ENCODE peak calls at places on chromosome 2, in eight cellular contexts. I is tibial artery; C is esophagus squamous epithelium; Z is kidney epithelial cell; B is retinal pigment epithelial cell; H is CD8-positive, alpha-beta T cell; X is lung; Y is ascending aorta. O is an unnamed sample.

GRCh38 chr2:11617527-11617926 is 52.5 kb downstream of the NTSR2 start:
- DNase-seq in I (no peak), C (no peak), Z (no peak), B (no peak), H (no peak), X (no peak), Y (no peak), O (no peak)

GRCh38 chr2:44529448-44529847 is 167.7 kb downstream of the CAMKMT start:
- DNase-seq in I (no peak), C (no peak), Z (no peak), B (no peak), H (no peak), X (no peak), Y (no peak), O (no peak)

GRCh38 chr2:57869763-57870344 is 176.8 kb upstream of the VRK2 start:
- DNase-seq in I (no peak), C (no peak), Z (no peak), B (no peak), H (no peak), X (no peak), Y (no peak), O (no peak)

GRCh38 chr2:146931109-146931508 is 913.7 kb upstream of the ACVR2A start:
- DNase-seq in I (no peak), C (no peak), Z (no peak), B (no peak), H (no peak), X (no peak), Y (no peak), O (no peak)

GRCh38 chr2:97868986-97869721 is 126.6 kb downstream of the TMEM131 start:
- DNase-seq in I (no peak), C (no peak), Z (peak), B (peak), H (no peak), X (no peak), Y (peak), O (peak)

GRCh38 chr2:36459725-36460137 is 104.2 kb downstream of the CRIM1 start:
- DNase-seq in I (no peak), C (no peak), Z (no peak), B (peak), H (no peak), X (peak), Y (no peak), O (no peak)

GRCh38 chr2:217360781-217361485 is 501.1 kb upstream of the TNP1 start:
- DNase-seq in I (peak), C (no peak), Z (peak), B (no peak), H (no peak), X (no peak), Y (no peak), O (no peak)

GRCh38 chr2:74227646-74228045 is 29.2 kb downstream of the MTHFD2 start:
- DNase-seq in I (no peak), C (no peak), Z (no peak), B (no peak), H (no peak), X (no peak), Y (no peak), O (no peak)

GRCh38 chr2:62939735-62940491 is 110.7 kb upstream of the OTX1 start:
- DNase-seq in I (no peak), C (no peak), Z (peak), B (no peak), H (no peak), X (no peak), Y (no peak), O (peak)

GRCh38 chr2:95695613-95696012 is 103.8 kb downstream of the TRIM43 start:
- DNase-seq in I (peak), C (no peak), Z (no peak), B (no peak), H (no peak), X (no peak), Y (no peak), O (no peak)

GRCh38 chr2:221502270-221502973 is 69.7 kb downstream of the EPHA4 start:
- DNase-seq in I (no peak), C (no peak), Z (no peak), B (no peak), H (no peak), X (no peak), Y (no peak), O (peak)

GRCh38 chr2:83054751-83055150 is 1404.3 kb downstream of the SUCLG1 start:
- DNase-seq in I (no peak), C (no peak), Z (no peak), B (no peak), H (no peak), X (no peak), Y (no peak), O (no peak)

GRCh38 chr2:225002039-225002655 is 40.1 kb downstream of the DOCK10 start:
- DNase-seq in I (no peak), C (peak), Z (no peak), B (no peak), H (peak), X (peak), Y (no peak), O (no peak)

GRCh38 chr2:156190532-156190931 is 142.0 kb downstream of the NR4A2 start:
- DNase-seq in I (no peak), C (no peak), Z (no peak), B (no peak), H (no peak), X (no peak), Y (no peak), O (no peak)

GRCh38 chr2:12389354-12390045 is 327.2 kb upstream of the TRIB2 start:
- DNase-seq in I (no peak), C (no peak), Z (no peak), B (no peak), H (no peak), X (no peak), Y (no peak), O (no peak)

GRCh38 chr2:228841877-228842276 is 429.2 kb downstream of the PID1 start:
- DNase-seq in I (no peak), C (no peak), Z (no peak), B (no peak), H (no peak), X (no peak), Y (no peak), O (no peak)

GRCh38 chr2:3741867-3742602 is 38.7 kb downstream of the DCDC2C start:
- DNase-seq in I (no peak), C (no peak), Z (no peak), B (no peak), H (no peak), X (no peak), Y (no peak), O (no peak)

GRCh38 chr2:1645761-1646476 is 98.4 kb downstream of the PXDN start:
- DNase-seq in I (no peak), C (no peak), Z (no peak), B (no peak), H (no peak), X (no peak), Y (no peak), O (no peak)

GRCh38 chr2:62147610-62148301 is 48.2 kb upstream of the B3GNT2 start:
- DNase-seq in I (no peak), C (no peak), Z (no peak), B (no peak), H (no peak), X (no peak), Y (no peak), O (no peak)

GRCh38 chr2:100821255-100821912 is 1.4 kb downstream of the NPAS2 start:
- DNase-seq in I (no peak), C (no peak), Z (no peak), B (no peak), H (no peak), X (no peak), Y (no peak), O (no peak)

GRCh38 chr2:82896117-82896516 is 1563.0 kb downstream of the SUCLG1 start:
- DNase-seq in I (no peak), C (no peak), Z (no peak), B (no peak), H (no peak), X (no peak), Y (no peak), O (no peak)

GRCh38 chr2:30287190-30287589 is 55.9 kb downstream of the LBH start:
- DNase-seq in I (peak), C (no peak), Z (no peak), B (no peak), H (no peak), X (no peak), Y (no peak), O (no peak)

GRCh38 chr2:60808330-60808801 is 52.3 kb downstream of the PAPOLG start:
- DNase-seq in I (no peak), C (no peak), Z (no peak), B (no peak), H (no peak), X (no peak), Y (no peak), O (no peak)

GRCh38 chr2:224987733-224988132 is 54.5 kb downstream of the DOCK10 start:
- DNase-seq in I (no peak), C (no peak), Z (no peak), B (no peak), H (no peak), X (no peak), Y (no peak), O (no peak)

GRCh38 chr2:223260681-223261080 is 208.7 kb downstream of the KCNE4 start:
- DNase-seq in I (no peak), C (no peak), Z (peak), B (no peak), H (no peak), X (no peak), Y (no peak), O (peak)

GRCh38 chr2:144438722-144439508 is 81.0 kb downstream of the ZEB2 start:
- DNase-seq in I (no peak), C (no peak), Z (no peak), B (no peak), H (no peak), X (no peak), Y (no peak), O (no peak)

GRCh38 chr2:3563521-3563976 is 5.4 kb upstream of the RNASEH1 start:
- DNase-seq in I (no peak), C (no peak), Z (no peak), B (no peak), H (no peak), X (no peak), Y (no peak), O (no peak)

GRCh38 chr2:160574472-160575140 is 81.0 kb upstream of the RBMS1 start:
- DNase-seq in I (no peak), C (no peak), Z (peak), B (peak), H (no peak), X (no peak), Y (no peak), O (peak)

GRCh38 chr2:217248312-217248935 is 388.6 kb upstream of the TNP1 start:
- DNase-seq in I (peak), C (no peak), Z (no peak), B (peak), H (no peak), X (peak), Y (no peak), O (no peak)

GRCh38 chr2:191233533-191233932 is 11.7 kb upstream of the MYO1B start:
- DNase-seq in I (no peak), C (no peak), Z (no peak), B (no peak), H (no peak), X (no peak), Y (no peak), O (no peak)

GRCh38 chr2:54557601-54558187 is 101.6 kb downstream of the SPTBN1 start:
- DNase-seq in I (peak), C (peak), Z (no peak), B (no peak), H (peak), X (peak), Y (no peak), O (no peak)

GRCh38 chr2:75560022-75560767 is 544 bp downstream of the EVA1A start:
- DNase-seq in I (no peak), C (no peak), Z (no peak), B (no peak), H (no peak), X (peak), Y (no peak), O (no peak)

DNA sequence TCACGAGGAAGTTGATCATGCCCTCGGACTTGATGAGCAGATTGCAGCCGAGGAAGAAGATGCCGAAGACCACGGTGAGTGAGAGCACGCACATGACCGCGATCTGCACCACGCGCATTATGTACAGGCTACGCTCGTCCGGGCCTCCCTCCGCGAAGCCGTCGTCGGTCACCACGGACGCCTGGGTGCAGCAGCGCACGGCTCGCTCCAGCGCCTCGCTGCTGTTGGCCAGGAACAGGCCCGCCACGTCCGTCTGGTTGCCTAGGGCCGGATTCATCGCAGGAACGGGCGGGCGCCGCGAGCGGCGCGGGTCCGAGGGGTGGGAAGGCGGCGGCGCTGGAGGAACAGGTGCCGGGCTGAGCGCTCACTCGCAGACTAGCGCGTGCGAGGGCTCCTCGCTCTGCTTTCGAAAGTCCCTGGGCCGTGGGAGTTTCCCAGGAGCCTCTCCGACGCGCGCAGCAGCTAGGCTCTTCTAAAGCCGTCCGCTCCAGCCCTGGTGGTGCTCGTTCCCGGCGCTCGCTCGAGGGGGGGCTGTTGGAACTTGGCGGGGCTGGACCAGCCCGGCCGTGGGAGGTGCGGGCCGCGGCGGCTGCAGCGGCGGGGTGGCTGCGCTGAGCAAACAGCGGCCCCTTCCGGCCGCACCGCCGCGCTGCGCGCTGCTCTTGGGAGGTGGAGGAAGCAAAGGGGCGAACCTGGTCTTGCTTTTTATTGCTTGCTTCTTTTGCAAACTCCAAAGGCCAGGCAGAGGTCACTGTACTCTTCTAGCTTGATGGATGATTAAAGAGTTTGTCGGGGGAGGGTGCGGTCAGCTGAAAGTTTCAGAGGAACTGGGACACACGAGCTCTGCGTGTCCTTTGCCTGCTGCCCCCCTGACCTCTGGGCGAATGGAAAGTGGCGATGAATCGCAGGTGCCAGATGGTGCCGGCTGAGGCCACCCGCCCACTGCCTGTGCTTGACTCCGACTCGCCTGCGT is at the start of gene RPRM:
- DNase-seq in I (peak), C (no peak), Z (peak), B (peak), H (peak), X (peak), Y (no peak), O (no peak)
- TF ChIP-seq CTCF in I (peak), C (peak), Z (peak), B (peak), H (peak), X (peak), Y (peak), O (peak)

GRCh38 chr2:72920317-72921087 is 3.2 kb downstream of the EMX1 start:
- DNase-seq in I (peak), C (no peak), Z (no peak), B (no peak), H (no peak), X (no peak), Y (no peak), O (no peak)
- H3K4me3 ChIP-seq in I (peak), C (no peak), Z (no peak), B (no peak), H (peak), X (no peak), Y (peak), O (peak)

GRCh38 chr2:209933499-209934458 is 68.7 kb upstream of the RPE start:
- DNase-seq in I (no peak), C (no peak), Z (no peak), B (peak), H (no peak), X (peak), Y (no peak), O (no peak)
- TF ChIP-seq CTCF in I (no peak), C (no peak), Z (no peak), B (peak), H (no peak), X (no peak), Y (no peak), O (peak)

GRCh38 chr2:106065983-106066826 is 127.9 kb downstream of the UXS1 start:
- DNase-seq in I (no peak), C (no peak), Z (no peak), B (no peak), H (no peak), X (peak), Y (no peak), O (no peak)
- H3K4me3 ChIP-seq in I (peak), C (peak), Z (peak), B (no peak), H (peak), X (peak), Y (peak), O (no peak)

GRCh38 chr2:27208486-27209050 is 3.3 kb upstream of the ATRAID start:
- DNase-seq in I (peak), C (no peak), Z (no peak), B (peak), H (no peak), X (no peak), Y (no peak), O (no peak)

GRCh38 chr2:27211943-27212625 is at the start of the genes ATRAID and SLC5A6:
- DNase-seq in I (peak), C (peak), Z (no peak), B (no peak), H (peak), X (peak), Y (peak), O (no peak)

GRCh38 chr2:27209621-27210401 is 2.0 kb upstream of the ATRAID start:
- DNase-seq in I (peak), C (no peak), Z (no peak), B (peak), H (no peak), X (no peak), Y (no peak), O (no peak)

GRCh38 chr2:27212626-27213471 is 781 bp upstream of the SLC5A6 start:
- DNase-seq in I (no peak), C (no peak), Z (no peak), B (no peak), H (no peak), X (no peak), Y (no peak), O (no peak)

GRCh38 chr2:27211241-27211942 is 449 bp upstream of the ATRAID start:
- DNase-seq in I (no peak), C (no peak), Z (no peak), B (no peak), H (no peak), X (no peak), Y (no peak), O (no peak)
- TF ChIP-seq CTCF in I (no peak), C (no peak), Z (no peak), B (no peak), H (no peak), X (no peak), Y (no peak), O (no peak)

DNA sequence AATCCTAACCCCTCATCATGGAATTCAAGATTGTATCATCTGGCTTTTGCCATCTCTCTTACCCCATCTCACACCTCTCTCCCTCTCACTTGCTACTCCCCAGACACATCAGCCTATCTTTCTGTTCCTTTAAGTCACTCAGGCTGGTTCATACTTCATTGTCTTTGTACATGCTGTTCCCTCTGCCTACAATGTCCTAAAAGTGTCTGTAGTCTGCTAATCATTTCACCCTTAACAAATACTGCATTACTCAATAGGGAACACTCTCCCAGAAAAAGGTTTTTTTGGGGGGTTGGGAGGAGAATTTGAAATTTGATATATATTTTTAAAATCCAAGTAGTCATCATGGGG is 146.2 kb upstream of the KLF7 start:
- DNase-seq in I (no peak), C (no peak), Z (no peak), B (no peak), H (no peak), X (no peak), Y (no peak), O (no peak)
- H3K4me3 ChIP-seq in I (no peak), C (no peak), Z (no peak), B (no peak), H (no peak), X (no peak), Y (no peak), O (no peak)

DNA sequence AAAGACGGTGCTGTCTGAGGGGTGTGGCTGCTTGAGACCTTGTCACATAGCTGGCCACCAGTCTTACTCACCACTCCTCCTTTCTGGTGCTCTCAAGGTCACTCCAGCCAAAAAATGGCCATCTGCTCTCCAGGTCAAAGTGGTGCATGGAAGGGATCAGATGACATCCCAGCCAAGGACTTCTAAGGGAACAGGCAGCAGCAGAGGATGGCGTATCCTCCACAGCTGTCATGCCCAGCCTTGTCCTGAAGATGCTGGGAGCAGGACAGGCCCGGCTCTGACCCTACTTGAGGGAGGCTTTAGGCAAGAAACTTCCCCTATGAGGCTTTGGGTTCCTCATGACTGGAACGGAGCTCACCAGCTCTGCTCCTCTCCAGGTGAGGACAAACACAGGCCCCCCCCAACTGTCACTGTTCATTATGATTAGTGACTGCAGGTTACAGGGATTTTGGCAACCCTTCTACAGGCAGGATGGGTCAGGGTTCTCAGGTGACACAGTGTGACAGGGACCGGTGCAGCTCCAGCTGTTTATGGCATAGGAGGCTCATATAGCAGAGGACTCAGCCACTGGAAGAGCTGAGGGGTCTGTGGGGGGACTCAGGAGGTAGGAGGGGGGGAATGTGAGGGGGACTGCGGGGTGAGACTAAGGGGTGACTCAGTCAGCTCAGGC is 13.5 kb downstream of the PTMA start:
- DNase-seq in I (no peak), C (no peak), Z (no peak), B (no peak), H (no peak), X (no peak), Y (no peak), O (no peak)
- TF ChIP-seq CTCF in I (no peak), C (no peak), Z (no peak), B (no peak), H (no peak), X (no peak), Y (no peak), O (no peak)

GRCh38 chr2:197256021-197256420 is 54.6 kb downstream of the ANKRD44 start:
- DNase-seq in I (no peak), C (no peak), Z (no peak), B (no peak), H (no peak), X (no peak), Y (no peak), O (no peak)
- H3K4me3 ChIP-seq in I (peak), C (no peak), Z (no peak), B (no peak), H (peak), X (no peak), Y (no peak), O (no peak)

GRCh38 chr2:213148572-213149331 is 2.7 kb downstream of the IKZF2 start:
- DNase-seq in I (no peak), C (no peak), Z (no peak), B (no peak), H (no peak), X (no peak), Y (no peak), O (no peak)
- TF ChIP-seq CTCF in I (no peak), C (no peak), Z (no peak), B (no peak), H (no peak), X (no peak), Y (no peak), O (no peak)